ENCODE peak calls at places on chromosomes 6 and 20, in eight cellular contexts. V is neural crest cell, L is heart left ventricle, W is cardiac muscle cell, G is A549, F is fibroblast of lung, Z is lower lobe of right lung, O is lower leg skin. A is an unnamed sample.

GRCh38 chr6:169963581-169964297 is 212.3 kb downstream of the ERMARD start:
- DNase-seq in V (no peak), L (no peak), W (no peak), G (no peak), F (no peak), Z (no peak), O (no peak), A (no peak)

GRCh38 chr6:105430685-105431084 is 27.8 kb upstream of the PREP start:
- DNase-seq in V (no peak), L (no peak), W (no peak), G (no peak), F (no peak), Z (no peak), O (no peak), A (no peak)

GRCh38 chr20:53364617-53365016 is 229.0 kb downstream of the ZNF217 start:
- DNase-seq in V (no peak), L (no peak), W (no peak), G (no peak), F (no peak), Z (no peak), O (no peak), A (no peak)

GRCh38 chr6:2655844-2656433 is 94.8 kb downstream of the MYLK4 start:
- DNase-seq in V (no peak), L (no peak), W (no peak), G (no peak), F (no peak), Z (no peak), O (no peak), A (no peak)

GRCh38 chr6:31734703-31735500 is 1.4 kb downstream of the CLIC1 start:
- DNase-seq in V (no peak), L (peak), W (peak), G (peak), F (peak), Z (peak), O (peak), A (peak)

GRCh38 chr6:139367810-139368321 is 6.6 kb downstream of the CITED2 start:
- DNase-seq in V (no peak), L (no peak), W (peak), G (no peak), F (peak), Z (no peak), O (no peak), A (no peak)

GRCh38 chr6:63882208-63882607 is 246.6 kb downstream of the PHF3 start:
- DNase-seq in V (no peak), L (no peak), W (no peak), G (peak), F (no peak), Z (no peak), O (no peak), A (no peak)

GRCh38 chr20:58559368-58559729 is 44.1 kb upstream of the APCDD1L start:
- DNase-seq in V (no peak), L (no peak), W (no peak), G (no peak), F (no peak), Z (no peak), O (no peak), A (no peak)

DNA sequence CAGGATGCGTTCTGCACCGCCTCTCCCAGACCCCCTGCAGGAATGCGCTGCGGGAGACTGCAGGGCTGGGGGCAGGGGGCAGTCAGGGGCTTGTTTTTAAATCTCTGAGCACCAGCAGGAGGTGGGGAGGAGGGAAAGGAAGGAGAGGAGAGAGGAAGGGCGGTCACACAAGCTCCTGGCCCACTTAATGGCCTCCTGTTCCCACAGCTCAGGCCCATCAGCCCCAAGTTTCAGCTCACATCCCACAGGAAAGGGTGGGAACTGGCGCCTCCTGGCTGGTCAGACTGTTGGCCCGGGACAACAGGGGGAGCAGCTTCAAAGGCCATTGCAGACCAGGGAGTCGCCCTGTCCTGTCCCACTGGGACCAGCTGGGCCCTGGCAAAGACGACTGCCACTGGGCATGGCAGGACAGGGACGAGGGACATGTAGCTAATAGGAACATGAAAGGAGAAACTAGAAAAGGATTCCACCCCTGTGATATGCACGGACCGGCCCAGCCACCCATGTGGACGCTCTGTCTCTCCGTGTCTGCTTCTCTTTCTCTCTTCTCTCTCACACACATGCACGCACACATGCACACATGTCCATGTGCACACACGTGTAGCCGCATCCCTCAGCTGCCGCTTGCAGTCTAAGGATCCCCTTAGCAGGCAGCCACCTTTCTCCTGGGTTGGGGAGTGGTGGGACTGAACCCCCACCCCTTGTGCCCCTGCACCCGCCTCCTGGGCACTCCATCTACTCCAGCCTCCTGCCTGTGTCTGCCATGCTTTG is 34.6 kb downstream of the TFEB start:
- DNase-seq in V (no peak), L (peak), W (no peak), G (no peak), F (no peak), Z (no peak), O (no peak), A (no peak)
- TF ChIP-seq CTCF in V (no peak), L (peak), W (peak), G (no peak), F (no peak), Z (no peak), O (no peak), A (no peak)

DNA sequence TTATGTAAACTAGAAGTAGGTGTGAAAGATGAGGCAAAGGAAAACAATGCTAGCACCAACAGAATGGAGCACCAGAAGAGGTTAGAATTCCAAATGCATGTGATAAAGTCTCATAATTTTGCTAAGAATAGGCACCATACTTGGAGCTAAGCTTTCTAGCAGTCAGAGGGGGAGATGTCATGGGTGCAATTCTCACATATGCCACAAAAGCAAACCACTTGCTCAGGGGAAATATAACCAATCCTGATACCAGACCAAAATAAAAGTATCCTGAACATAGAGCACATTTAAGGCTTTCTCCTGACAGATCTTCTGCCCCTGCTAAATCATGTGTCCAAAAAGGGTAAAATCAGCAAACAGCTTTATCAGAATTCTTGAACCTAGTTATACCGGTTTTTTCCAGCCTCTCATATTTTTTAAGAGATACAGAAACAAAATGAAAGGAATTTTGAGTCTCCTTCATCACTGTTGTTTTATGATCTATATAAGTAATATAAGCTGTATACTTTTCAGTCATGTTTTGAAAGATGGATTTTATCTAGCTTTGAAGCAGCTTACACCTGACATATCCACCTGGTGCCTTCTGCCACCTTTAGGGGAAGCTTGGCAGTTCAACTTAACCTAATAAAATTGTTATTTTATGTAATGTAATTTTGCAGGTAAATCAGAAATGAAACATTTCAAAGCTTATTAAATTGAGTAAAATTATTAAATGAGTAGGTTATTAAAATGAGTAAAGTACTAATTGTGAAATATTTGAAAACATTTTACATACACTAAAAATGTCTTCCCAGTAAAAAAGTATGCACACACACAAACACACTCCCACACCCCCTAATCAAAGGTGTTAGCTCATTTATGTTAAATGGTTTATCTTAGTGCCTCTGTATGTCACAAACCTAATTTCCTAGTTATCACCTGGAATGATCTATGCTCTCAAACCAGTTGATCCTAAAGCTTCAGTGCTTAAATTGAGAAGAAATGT is 2.8 kb downstream of the SPO11 start:
- DNase-seq in V (no peak), L (no peak), W (peak), G (no peak), F (no peak), Z (no peak), O (no peak), A (no peak)
- TF ChIP-seq CTCF in V (peak), L (no peak), W (no peak), G (peak), F (no peak), Z (no peak), O (no peak), A (no peak)

GRCh38 chr6:134784336-134784735 is 165.6 kb downstream of the ALDH8A1 start:
- DNase-seq in V (no peak), L (no peak), W (no peak), G (no peak), F (no peak), Z (no peak), O (no peak), A (no peak)
- TF ChIP-seq CTCF in V (no peak), L (no peak), W (no peak), G (no peak), F (no peak), Z (no peak), O (no peak), A (no peak)

DNA sequence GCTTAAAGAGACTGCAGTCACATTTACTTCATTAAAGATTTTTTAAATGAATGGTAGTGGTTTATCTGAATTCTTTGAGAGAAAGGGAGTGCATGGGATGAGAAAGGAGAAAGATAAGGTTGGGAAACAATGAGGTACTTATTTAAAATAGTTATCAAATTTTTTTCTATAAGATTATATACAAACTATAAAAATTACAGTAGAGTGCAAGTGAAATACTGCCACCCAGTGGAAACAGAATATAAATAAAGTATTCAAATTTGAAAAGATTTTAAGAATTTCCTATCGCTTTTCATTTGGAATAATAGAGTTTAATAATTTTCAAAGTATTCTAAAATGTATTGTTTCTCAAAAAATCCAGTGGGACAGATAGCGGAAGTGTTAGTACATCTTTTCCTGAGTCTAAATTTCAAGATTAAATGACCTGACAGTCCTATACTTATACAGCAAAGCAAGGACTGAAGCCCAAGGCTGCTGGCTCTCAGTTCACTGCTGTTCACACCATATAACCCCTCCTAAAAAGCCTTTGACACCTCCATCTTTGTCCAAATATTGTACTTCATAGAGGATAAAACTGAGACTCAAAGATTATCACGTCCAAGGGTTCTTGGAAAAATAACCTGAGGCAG is 31.1 kb downstream of the EPM2A start:
- DNase-seq in V (no peak), L (no peak), W (peak), G (no peak), F (no peak), Z (no peak), O (no peak), A (peak)
- TF ChIP-seq CTCF in V (peak), L (peak), W (peak), G (peak), F (no peak), Z (peak), O (no peak), A (no peak)

DNA sequence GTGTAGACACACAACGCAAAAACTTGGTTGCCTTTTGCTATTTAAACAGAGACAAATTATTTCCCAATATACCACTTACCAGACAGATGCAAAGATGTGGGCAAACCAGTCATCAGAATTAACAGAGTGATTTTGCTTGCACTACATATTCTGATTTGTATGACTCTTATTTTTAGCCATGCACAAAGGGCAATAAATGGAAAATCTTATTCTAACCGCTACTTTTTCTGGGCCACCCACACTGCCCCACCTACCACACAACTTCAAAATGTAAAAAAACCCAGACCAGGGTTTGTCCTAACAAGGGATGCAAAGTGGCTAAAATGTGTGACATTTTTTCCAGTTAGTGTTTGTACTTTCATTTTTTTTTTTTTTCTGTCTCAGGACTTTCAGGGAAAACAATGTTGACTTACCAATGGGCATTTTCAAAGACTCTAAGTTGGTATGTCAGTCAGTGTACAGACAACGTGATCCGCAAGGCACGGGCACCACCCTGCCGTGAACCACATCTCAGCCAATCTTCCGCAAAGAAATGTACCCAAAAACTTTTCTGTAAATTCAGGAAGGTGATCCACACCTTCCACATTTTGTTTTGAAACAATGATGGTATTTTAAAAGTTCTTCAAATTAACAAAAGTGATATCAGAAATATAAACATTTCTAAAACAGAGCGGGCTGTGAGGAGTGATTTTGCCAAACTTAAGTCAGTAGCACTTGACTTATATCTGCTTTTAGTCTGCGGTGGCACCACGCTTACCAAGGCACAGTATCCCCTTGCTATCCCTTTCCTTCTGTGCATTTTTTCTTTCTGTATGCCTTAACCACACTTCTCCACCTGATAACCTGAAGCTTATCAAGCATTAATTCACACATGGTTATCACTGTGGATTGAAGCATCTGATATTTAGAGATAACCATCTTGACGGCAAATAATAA is 185.6 kb downstream of the GJA10 start:
- DNase-seq in V (no peak), L (no peak), W (no peak), G (no peak), F (no peak), Z (no peak), O (no peak), A (no peak)
- TF ChIP-seq CTCF in V (no peak), L (no peak), W (no peak), G (no peak), F (no peak), Z (no peak), O (no peak), A (no peak)

DNA sequence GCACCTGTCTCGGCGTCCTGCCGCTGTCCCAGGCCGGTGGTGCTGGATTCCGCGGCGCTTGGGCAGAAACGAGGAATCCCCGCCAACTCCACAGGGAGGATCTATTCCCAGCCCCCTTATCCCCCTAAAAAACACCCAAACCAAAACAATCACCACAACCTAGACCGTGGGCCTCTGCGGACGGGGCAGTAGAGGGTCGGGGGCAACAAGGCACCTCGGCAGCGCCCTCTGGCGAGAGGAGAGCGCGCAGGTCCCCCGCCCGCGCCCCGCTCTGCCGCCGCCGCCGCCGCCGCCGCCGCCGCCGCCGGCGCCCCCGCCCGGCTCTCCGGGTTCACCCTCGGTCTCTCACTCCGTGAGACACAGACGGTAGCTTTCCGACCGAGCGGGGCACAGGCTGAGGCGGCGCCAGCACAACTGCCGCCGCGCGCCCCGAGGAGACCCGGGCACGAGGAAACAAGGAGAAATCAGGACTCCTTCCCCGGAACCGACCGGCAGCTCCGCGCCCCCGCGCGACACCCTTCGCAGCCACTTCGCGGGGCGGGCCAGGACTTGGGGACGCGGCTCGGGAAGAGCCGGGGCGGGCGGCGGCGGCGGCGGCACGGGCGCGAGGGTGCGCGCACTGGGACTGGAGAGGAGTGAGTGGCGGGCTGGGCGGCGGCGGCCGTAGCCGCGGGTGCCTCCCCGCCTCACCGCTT is at the start of gene SLC35F1:
- DNase-seq in V (peak), L (peak), W (peak), G (peak), F (peak), Z (peak), O (no peak), A (peak)
- TF ChIP-seq CTCF in V (peak), L (peak), W (peak), G (peak), F (no peak), Z (no peak), O (no peak), A (peak)